ENCODE peak calls at places on chromosomes 13 and 19, in nine cellular contexts. U is RWPE1; D is T-cell; A is left lung; N is GOT3; R is neuronal stem cell; F is iPS DF 6.9; J is stimulated activated naive CD8-positive, alpha-beta T cell treated with anti-CD3 and anti-CD28 coated beads, Interleukin-15, Interleukin-2, amounts not matched to agents 100 U/mL and 50 U/mL, for 24 hours; B is stimulated activated CD4-positive, alpha-beta T cell treated with anti-CD3 and anti-CD28 coated beads, Interleukin-1b, Interleukin-23, amount 100 ng/mL, for 48 hours. S is an unnamed sample.
A peak's percentile ranks its signal among the peaks of the same experiment; 100 is the strongest.

GRCh38 chr19:9881720-9882119 is 46.6 kb downstream of the PIN1 start:
- DNase-seq in U (peak; percentile 38), D (no peak), J (no peak), R (no peak), B (no peak), A (no peak), F (no peak), N (no peak), S (no peak)

GRCh38 chr13:41409611-41410010 is 47.7 kb upstream of the RGCC start:
- DNase-seq in J (no peak), B (no peak), D (no peak), N (no peak), A (no peak), F (no peak), R (no peak), U (no peak), S (no peak)

GRCh38 chr13:27638521-27638920 is 16.8 kb downstream of the POLR1D start:
- DNase-seq in F (no peak), J (no peak), N (no peak), B (no peak), D (no peak), R (no peak), A (no peak), U (no peak), S (no peak)

GRCh38 chr13:46992383-46992952 is 95.6 kb upstream of the HTR2A start:
- DNase-seq in D (no peak), N (no peak), B (no peak), U (peak; percentile 20), J (no peak), F (no peak), R (no peak), A (no peak), S (no peak)

GRCh38 chr13:41942462-41943094 is 18.3 kb downstream of the VWA8 start:
- DNase-seq in R (peak; percentile 31), N (no peak), F (no peak), A (no peak), D (no peak), B (no peak), J (no peak), U (peak; percentile 6), S (no peak)

GRCh38 chr19:12994701-12995595 is at the start of gene NFIX:
- DNase-seq in R (no peak), N (peak; percentile 35), A (peak; percentile 88), J (peak; percentile 67), D (peak; percentile 39), F (no peak), B (peak; percentile 45), U (no peak), S (peak; percentile 59)

GRCh38 chr13:20340759-20341161 is 108.6 kb upstream of the GJB6 start:
- DNase-seq in U (peak; percentile 35), B (no peak), J (no peak), D (no peak), A (peak; percentile 79), R (no peak), N (no peak), F (no peak), S (no peak)

GRCh38 chr13:60931858-60932546 is 483.6 kb downstream of the PCDH20 start:
- DNase-seq in B (no peak), F (no peak), R (no peak), D (no peak), U (peak; percentile 16), N (no peak), A (no peak), J (no peak), S (no peak)

GRCh38 chr19:34345934-34346333 is 19.1 kb upstream of the GPI start:
- DNase-seq in F (peak; percentile 75), D (peak; percentile 45), R (no peak), A (peak; percentile 44), B (peak; percentile 69), U (peak; percentile 82), N (peak; percentile 7), J (peak; percentile 86), S (no peak)

GRCh38 chr19:57888494-57889231 is at the start of gene ZNF814:
- DNase-seq in R (peak; percentile 86), F (peak; percentile 83), A (peak; percentile 81), B (peak; percentile 86), U (peak; percentile 58), J (peak; percentile 82), D (peak; percentile 77), N (no peak), S (peak; percentile 63)

GRCh38 chr13:94318418-94318817 is 161.1 kb downstream of the DCT start:
- DNase-seq in J (no peak), R (no peak), N (no peak), A (no peak), F (no peak), U (no peak), D (no peak), B (no peak), S (no peak)

GRCh38 chr13:38394777-38395504 is 45.3 kb downstream of the UFM1 start:
- DNase-seq in A (no peak), D (no peak), J (no peak), F (no peak), B (no peak), U (no peak), N (no peak), R (no peak), S (no peak)

GRCh38 chr19:41876847-41877489 is at the start of gene CD79A:
- DNase-seq in R (no peak), B (no peak), U (no peak), N (no peak), J (peak; percentile 71), D (no peak), A (no peak), F (no peak), S (no peak)

GRCh38 chr13:96781141-96781540 is 213.1 kb downstream of the OXGR1 start:
- DNase-seq in R (no peak), N (no peak), J (no peak), D (no peak), U (no peak), A (no peak), F (no peak), B (no peak), S (no peak)

GRCh38 chr19:33232656-33233055 is 7.0 kb upstream of the SLC7A10 start:
- DNase-seq in F (no peak), R (no peak), D (no peak), N (no peak), B (no peak), U (no peak), A (peak; percentile 56), J (no peak), S (no peak)

GRCh38 chr19:33861950-33862349 is 65.3 kb downstream of the KCTD15 start:
- DNase-seq in R (no peak), B (no peak), D (no peak), A (no peak), N (no peak), F (no peak), J (no peak), U (no peak), S (no peak)

GRCh38 chr13:38002596-38002995 is 133.0 kb upstream of the TRPC4 start:
- DNase-seq in B (no peak), F (no peak), R (no peak), N (no peak), U (no peak), J (no peak), A (no peak), D (no peak), S (no peak)

GRCh38 chr19:14582894-14583340 is at the start of gene CLEC17A:
- DNase-seq in F (no peak), D (no peak), B (no peak), N (no peak), J (no peak), A (no peak), U (no peak), R (no peak), S (no peak)

GRCh38 chr19:8504171-8504570 is 1.7 kb upstream of the PRAM1 start:
- DNase-seq in B (no peak), U (no peak), F (no peak), J (no peak), N (no peak), R (no peak), A (no peak), D (no peak), S (no peak)

GRCh38 chr19:51070334-51070886 is 5.5 kb upstream of the KLK13 start:
- DNase-seq in J (no peak), U (no peak), B (no peak), D (no peak), N (no peak), A (no peak), F (no peak), R (no peak), S (no peak)

GRCh38 chr13:30985637-30986205 is 53.3 kb downstream of the TEX26 start:
- DNase-seq in N (no peak), A (no peak), R (no peak), B (no peak), U (peak; percentile 56), F (no peak), J (no peak), D (no peak), S (no peak)

GRCh38 chr19:8194528-8195275 is 14.5 kb upstream of the CERS4 start:
- DNase-seq in D (peak; percentile 36), R (no peak), J (peak; percentile 53), B (no peak), F (no peak), N (no peak), U (no peak), A (peak; percentile 83), S (peak; percentile 41)

GRCh38 chr19:14135985-14136508 is 342 bp downstream of the ASF1B start:
- DNase-seq in U (no peak), F (no peak), D (no peak), J (no peak), B (peak; percentile 15), N (no peak), R (no peak), A (no peak), S (no peak)

GRCh38 chr19:8004723-8005513 is 523 bp downstream of the ELAVL1 start:
- DNase-seq in F (no peak), N (no peak), A (peak; percentile 79), R (no peak), J (peak; percentile 43), D (no peak), U (no peak), B (peak; percentile 7), S (peak; percentile 46)

GRCh38 chr19:53394522-53394973 is 401 bp upstream of the ZNF765 start:
- DNase-seq in A (peak; percentile 84), R (no peak), D (peak; percentile 0), J (no peak), F (peak; percentile 22), N (no peak), B (no peak), U (no peak), S (no peak)

GRCh38 chr19:51564791-51565190 is 6.3 kb upstream of the ZNF175 start:
- DNase-seq in B (no peak), N (no peak), A (no peak), U (no peak), F (no peak), R (no peak), D (no peak), J (no peak), S (no peak)

GRCh38 chr13:95457294-95457693 is 95.2 kb upstream of the CLDN10 start:
- DNase-seq in N (no peak), R (no peak), D (no peak), B (peak; percentile 8), A (no peak), J (no peak), F (no peak), U (no peak), S (no peak)

GRCh38 chr19:45716314-45717130 is 14.2 kb downstream of the FBXO46 start:
- DNase-seq in F (no peak), J (peak; percentile 27), U (peak; percentile 69), D (no peak), A (no peak), B (no peak), N (no peak), R (no peak), S (no peak)

GRCh38 chr13:113671066-113672001 is 4.3 kb downstream of the GRK1 start:
- DNase-seq in B (no peak), U (no peak), N (no peak), F (no peak), D (no peak), R (no peak), A (peak; percentile 68), J (no peak), S (no peak)

GRCh38 chr19:13887039-13887438 is 10.1 kb downstream of the NANOS3 start:
- DNase-seq in R (no peak), D (peak; percentile 39), F (no peak), B (no peak), N (no peak), J (no peak), A (no peak), U (no peak), S (no peak)

GRCh38 chr13:51632643-51633357 is 48.5 kb downstream of the WDFY2 start:
- DNase-seq in B (no peak), N (no peak), D (no peak), U (no peak), F (no peak), A (no peak), R (peak; percentile 54), J (no peak), S (no peak)

S was measured in T-helper 2 cell treated with Interferon-gamma antibody and Interleukin-4, amounts not matched to agents 5 μg/mL and 100 μg/mL, for 36 hours.